ENCODE peak calls at places on chromosome 20, in six cellular contexts. Z is RWPE1, F is heart left ventricle, D is PC-9, U is mammary epithelial cell, N is PC-3. T is an unnamed sample.

GRCh38 chr20:56411759-56412472 is at the start of gene CASS4:
- DNase-seq in Z (no peak), F (no peak), D (no peak), U (no peak), N (peak), T (no peak)

GRCh38 chr20:13626724-13627123 is 12.0 kb downstream of the TASP1 start:
- DNase-seq in Z (no peak), F (no peak), D (no peak), U (no peak), N (no peak), T (no peak)

GRCh38 chr20:57400262-57400701 is 9.1 kb downstream of the RBM38 start:
- DNase-seq in Z (no peak), F (peak), D (no peak), U (no peak), N (no peak), T (no peak)

GRCh38 chr20:16709017-16709416 is 20.8 kb upstream of the SNRPB2 start:
- DNase-seq in Z (no peak), F (no peak), D (no peak), U (no peak), N (no peak), T (no peak)

GRCh38 chr20:3633913-3634478 is 29.2 kb downstream of the GFRA4 start:
- DNase-seq in Z (no peak), F (no peak), D (no peak), U (no peak), N (no peak), T (no peak)

GRCh38 chr20:709421-709820 is 33.8 kb upstream of the SCRT2 start:
- DNase-seq in Z (no peak), F (peak), D (peak), U (peak), N (peak), T (no peak)

GRCh38 chr20:38985603-38986170 is 23.5 kb downstream of the DHX35 start:
- DNase-seq in Z (peak), F (no peak), D (peak), U (peak), N (peak), T (no peak)

GRCh38 chr20:60137657-60138245 is 179.5 kb downstream of the CDH26 start:
- DNase-seq in Z (peak), F (no peak), D (no peak), U (peak), N (peak), T (no peak)

GRCh38 chr20:37944456-37944981 is 41.6 kb downstream of the VSTM2L start:
- DNase-seq in Z (no peak), F (no peak), D (no peak), U (no peak), N (no peak), T (no peak)

GRCh38 chr20:58127731-58128130 is 100.7 kb downstream of the ANKRD60 start:
- DNase-seq in Z (peak), F (no peak), D (peak), U (peak), N (peak), T (no peak)

GRCh38 chr20:39855056-39855455 is 834.0 kb downstream of the MAFB start:
- DNase-seq in Z (no peak), F (no peak), D (no peak), U (no peak), N (no peak), T (no peak)

GRCh38 chr20:14343658-14344057 is 6.2 kb upstream of the FLRT3 start:
- DNase-seq in Z (no peak), F (no peak), D (no peak), U (no peak), N (no peak), T (no peak)

GRCh38 chr20:13262701-13263335 is 41.7 kb downstream of the ISM1 start:
- DNase-seq in Z (peak), F (no peak), D (no peak), U (no peak), N (peak), T (no peak)

GRCh38 chr20:54208492-54209044 is 681 bp downstream of the PFDN4 start:
- DNase-seq in Z (peak), F (no peak), D (no peak), U (peak), N (peak), T (no peak)

GRCh38 chr20:61307686-61308085 is 55.6 kb downstream of the CDH4 start:
- DNase-seq in Z (no peak), F (no peak), D (no peak), U (no peak), N (no peak), T (no peak)

GRCh38 chr20:48930035-48930434 is 8.5 kb downstream of the ARFGEF2 start:
- DNase-seq in Z (no peak), F (no peak), D (no peak), U (no peak), N (no peak), T (no peak)

GRCh38 chr20:58824843-58825242 is 25.9 kb downstream of the GNAS-AS1 start:
- DNase-seq in Z (no peak), F (no peak), D (no peak), U (no peak), N (no peak), T (no peak)

GRCh38 chr20:48777821-48778220 is 50.0 kb downstream of the PREX1 start:
- DNase-seq in Z (no peak), F (no peak), D (no peak), U (no peak), N (no peak), T (no peak)

GRCh38 chr20:57651977-57652864 is 32.0 kb upstream of the ZBP1 start:
- DNase-seq in Z (no peak), F (peak), D (no peak), U (no peak), N (no peak), T (no peak)

GRCh38 chr20:39298116-39298515 is 336.0 kb downstream of the DHX35 start:
- DNase-seq in Z (no peak), F (no peak), D (no peak), U (no peak), N (no peak), T (no peak)

GRCh38 chr20:32634041-32634805 is 39.5 kb downstream of the C20orf203 start:
- DNase-seq in Z (no peak), F (no peak), D (no peak), U (no peak), N (no peak), T (no peak)

GRCh38 chr20:52937701-52938100 is 34.5 kb upstream of the TSHZ2 start:
- DNase-seq in Z (no peak), F (no peak), D (no peak), U (no peak), N (no peak), T (no peak)

GRCh38 chr20:31596831-31597482 is 8.1 kb upstream of the ID1 start:
- DNase-seq in Z (no peak), F (no peak), D (no peak), U (no peak), N (no peak), T (no peak)

GRCh38 chr20:38730989-38731737 is 6.9 kb downstream of the SLC32A1 start:
- DNase-seq in Z (peak), F (peak), D (no peak), U (peak), N (peak), T (peak)

GRCh38 chr20:54397292-54398155 is 77.9 kb upstream of the DOK5 start:
- DNase-seq in Z (no peak), F (no peak), D (no peak), U (no peak), N (no peak), T (no peak)

GRCh38 chr20:3707508-3707899 is 4.9 kb downstream of the SIGLEC1 start:
- DNase-seq in Z (no peak), F (no peak), D (no peak), U (no peak), N (no peak), T (no peak)

DNA sequence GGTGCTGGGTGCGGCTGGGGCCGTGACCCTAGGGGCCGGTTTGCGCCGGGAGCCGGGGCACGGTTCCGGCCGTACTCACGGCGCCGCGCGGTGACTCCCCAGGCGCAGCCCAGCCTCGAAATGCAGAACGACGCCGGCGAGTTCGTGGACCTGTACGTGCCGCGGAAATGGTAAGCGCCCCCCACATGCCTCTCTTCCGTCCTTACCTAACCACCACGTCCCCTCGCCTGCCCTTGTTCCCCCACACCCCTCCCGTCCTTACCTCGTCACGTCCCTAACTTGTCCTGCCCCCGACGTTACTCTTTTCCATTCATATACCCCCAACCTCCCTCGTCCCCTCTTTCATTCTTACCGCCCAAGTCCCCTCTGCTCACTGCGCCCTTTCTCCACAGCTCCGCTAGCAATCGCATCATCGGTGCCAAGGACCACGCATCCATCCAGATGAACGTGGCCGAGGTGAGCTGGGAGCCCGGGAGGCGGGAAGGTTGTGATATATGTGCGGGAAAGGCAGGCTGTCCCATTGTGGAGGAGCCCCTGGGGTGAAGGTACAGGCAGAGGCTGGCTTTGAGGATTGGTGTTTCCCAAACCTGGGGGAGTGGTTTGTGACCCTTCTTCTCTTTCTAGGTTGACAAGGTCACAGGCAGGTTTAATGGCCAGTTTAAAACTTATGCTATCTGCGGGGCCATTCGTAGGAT is 463 bp downstream of the RPS21 start:
- DNase-seq in Z (no peak), F (no peak), D (no peak), U (no peak), N (no peak), T (no peak)
- H3K27ac ChIP-seq in Z (peak), F (peak), D (peak), U (peak), N (peak), T (peak)

GRCh38 chr20:19363439-19363838 is 151.0 kb downstream of the SLC24A3 start:
- DNase-seq in Z (no peak), F (no peak), D (no peak), U (no peak), N (no peak), T (no peak)
- TF ChIP-seq CTCF in Z (no peak), F (no peak), D (no peak), U (no peak), N (no peak), T (no peak)

DNA sequence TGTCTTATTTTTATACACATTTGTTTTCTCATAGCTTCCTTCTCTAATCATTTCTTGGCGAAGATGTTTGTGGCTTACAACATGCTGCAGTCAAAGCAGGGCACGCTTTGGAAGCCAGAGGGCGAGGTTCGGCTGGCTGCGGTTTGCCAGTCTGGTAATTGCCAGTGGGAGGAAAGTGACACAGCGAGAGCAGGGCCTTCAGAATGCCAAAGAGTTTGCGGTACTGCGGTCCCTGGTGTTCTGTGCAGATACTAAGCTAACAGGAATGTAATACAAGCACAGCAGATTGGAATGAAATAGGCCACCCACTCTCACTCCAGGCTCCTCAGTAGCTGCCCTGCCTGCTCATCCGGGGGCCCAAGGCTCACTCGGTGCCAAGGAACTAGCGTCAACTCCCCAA is 58.7 kb upstream of the TGM3 start:
- DNase-seq in Z (peak), F (peak), D (peak), U (peak), N (peak), T (peak)
- H3K27ac ChIP-seq in Z (peak), F (peak), D (peak), U (peak), N (no peak), T (no peak)

DNA sequence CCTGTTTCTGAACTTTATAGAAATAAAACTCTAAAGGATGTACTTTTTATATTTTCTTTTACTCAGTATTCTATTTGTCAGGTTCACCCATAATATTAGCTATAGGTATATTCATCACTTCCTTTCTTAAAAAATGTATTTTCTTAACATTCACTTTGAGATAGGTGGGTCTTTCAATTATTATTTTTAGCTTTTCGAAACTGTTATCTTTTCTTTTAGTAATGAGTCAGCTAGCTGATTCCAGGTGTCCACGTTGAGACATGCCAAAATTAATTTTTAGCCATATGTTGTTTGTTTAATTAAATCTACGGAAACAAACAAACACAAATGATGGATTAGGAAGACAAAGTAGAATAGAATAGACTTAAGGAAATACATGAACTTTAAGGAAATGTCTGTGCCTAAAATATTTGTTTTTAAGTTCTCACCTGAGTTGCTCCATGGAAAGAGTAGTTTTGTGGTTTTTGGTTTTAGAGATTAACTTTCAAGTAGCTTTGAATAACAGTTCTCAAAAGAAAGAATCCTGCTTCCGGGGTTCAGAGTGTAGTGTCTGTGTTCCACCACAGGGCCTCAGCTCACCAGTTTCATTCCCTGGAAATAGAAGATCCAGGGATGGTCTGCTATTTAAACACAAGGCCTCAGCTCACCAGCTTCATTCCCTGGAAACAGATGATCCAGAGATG is 435.0 kb downstream of the HAO1 start:
- DNase-seq in Z (no peak), F (no peak), D (no peak), U (no peak), N (no peak), T (no peak)
- TF ChIP-seq CTCF in Z (no peak), F (no peak), D (no peak), U (no peak), N (no peak), T (no peak)

GRCh38 chr20:34269996-34270627 is 28.9 kb downstream of the ASIP start:
- DNase-seq in Z (no peak), F (no peak), D (no peak), U (no peak), N (no peak), T (no peak)
- H3K27ac ChIP-seq in Z (no peak), F (peak), D (no peak), U (no peak), N (no peak), T (no peak)

GRCh38 chr20:24116611-24117010 is 128.0 kb upstream of the GGTLC1 start:
- DNase-seq in Z (no peak), F (no peak), D (no peak), U (no peak), N (no peak), T (no peak)

GRCh38 chr20:24111858-24112257 is 123.3 kb upstream of the GGTLC1 start:
- DNase-seq in Z (no peak), F (no peak), D (no peak), U (no peak), N (peak), T (no peak)

GRCh38 chr20:24109537-24109936 is 121.0 kb upstream of the GGTLC1 start:
- DNase-seq in Z (no peak), F (no peak), D (no peak), U (no peak), N (no peak), T (no peak)

GRCh38 chr20:24109008-24109407 is 120.4 kb upstream of the GGTLC1 start:
- DNase-seq in Z (no peak), F (no peak), D (no peak), U (no peak), N (peak), T (no peak)

GRCh38 chr20:24112360-24112759 is 123.8 kb upstream of the GGTLC1 start:
- DNase-seq in Z (no peak), F (no peak), D (no peak), U (no peak), N (no peak), T (no peak)
- TF ChIP-seq CTCF in Z (no peak), F (no peak), D (no peak), U (no peak), N (peak), T (no peak)

DNA sequence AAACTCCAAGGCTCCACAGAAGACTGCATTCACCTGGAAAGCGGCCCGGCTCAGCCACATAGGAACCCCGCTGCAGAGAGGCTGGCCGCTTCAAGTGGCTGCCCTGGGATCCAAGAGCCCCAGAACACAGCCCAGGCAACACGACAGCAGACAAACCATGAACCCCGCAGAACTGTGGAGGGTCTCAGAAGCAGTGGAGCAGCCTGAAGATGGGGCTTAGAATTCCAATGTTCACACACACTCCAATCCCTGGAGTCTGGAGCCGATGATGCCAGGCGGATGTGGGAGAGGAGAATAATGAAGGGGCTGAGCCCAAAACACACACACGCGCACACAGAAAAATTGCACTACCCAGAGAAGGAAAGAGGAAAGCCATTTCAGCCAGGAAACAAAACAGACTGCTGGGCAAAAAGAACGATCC is 52.4 kb downstream of the NINL start:
- DNase-seq in Z (no peak), F (no peak), D (no peak), U (no peak), N (no peak), T (no peak)
- H3K27ac ChIP-seq in Z (no peak), F (no peak), D (no peak), U (no peak), N (no peak), T (no peak)

GRCh38 chr20:63815869-63816268 is 15.2 kb downstream of the ZBTB46 start:
- DNase-seq in Z (no peak), F (no peak), D (no peak), U (no peak), N (no peak), T (no peak)

GRCh38 chr20:63815613-63815862 is 15.5 kb downstream of the ZBTB46 start:
- DNase-seq in Z (no peak), F (no peak), D (no peak), U (no peak), N (no peak), T (no peak)

GRCh38 chr20:63821824-63822223 is 9.2 kb downstream of the ZBTB46 start:
- DNase-seq in Z (no peak), F (no peak), D (no peak), U (no peak), N (no peak), T (no peak)

GRCh38 chr20:63822276-63822696 is 8.8 kb downstream of the ZBTB46 start:
- DNase-seq in Z (no peak), F (no peak), D (peak), U (no peak), N (no peak), T (no peak)

DNA sequence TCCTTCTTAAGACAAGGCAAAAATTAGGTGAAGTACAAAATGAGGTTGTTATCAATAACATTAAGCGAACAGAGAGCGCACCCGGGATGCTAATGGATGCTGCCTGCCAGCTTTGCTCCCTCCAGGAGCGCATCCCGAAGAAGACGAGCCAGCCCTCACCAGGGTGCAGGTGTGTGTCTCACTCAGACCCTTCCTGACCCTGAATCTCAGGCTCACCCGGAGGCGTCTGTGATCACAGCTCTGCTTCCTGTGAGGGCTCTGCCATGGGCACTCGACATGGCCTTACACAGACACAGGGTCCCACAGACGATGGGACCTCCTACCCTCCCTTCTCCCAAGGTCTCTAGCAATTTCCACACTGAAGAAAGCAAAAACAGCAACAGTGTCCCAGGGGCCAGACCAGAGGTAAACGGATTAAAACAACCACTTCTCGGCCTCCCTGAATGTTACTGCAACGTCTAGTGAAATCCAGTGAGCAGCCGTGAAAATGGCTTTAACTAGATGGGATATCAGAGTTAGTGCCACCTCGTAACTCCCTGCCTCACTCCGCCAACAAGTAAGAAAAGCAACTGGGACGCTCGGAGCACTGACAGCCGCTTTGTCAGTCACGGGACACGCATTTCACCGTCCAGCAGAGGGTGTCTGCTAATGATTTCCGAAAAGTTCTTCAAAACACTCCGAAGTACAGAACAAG is 11.7 kb downstream of the ZBTB46 start:
- DNase-seq in Z (peak), F (no peak), D (no peak), U (no peak), N (peak), T (no peak)
- TF ChIP-seq CTCF in Z (peak), F (peak), D (no peak), U (no peak), N (peak), T (no peak)

GRCh38 chr20:4726710-4727391 is 5.1 kb downstream of the PRND start:
- DNase-seq in Z (peak), F (no peak), D (no peak), U (no peak), N (no peak), T (no peak)
- H3K27ac ChIP-seq in Z (no peak), F (no peak), D (no peak), U (no peak), N (no peak), T (no peak)